ENCODE peak calls at places on chromosomes 13 and 19, in ten cellular contexts. H is glutamatergic neuron, G is kidney, N is lower leg skin, M is AG04450, Q is IMR-90, P is foreskin fibroblast, W is tibial artery, D is fibroblast of the aortic adventitia, I is body of pancreas. F is an unnamed sample.

GRCh38 chr13:27919934-27920676 is at the start of gene PDX1:
- DNase-seq in H (peak), G (peak), N (no peak), M (no peak), Q (no peak), P (no peak), W (no peak), D (no peak), I (no peak), F (peak)

GRCh38 chr19:892243-892996 is 567 bp downstream of the MED16 start:
- DNase-seq in H (peak), G (no peak), N (no peak), M (no peak), Q (no peak), P (no peak), W (no peak), D (no peak), I (no peak), F (peak)

GRCh38 chr13:51286135-51287002 is 53.1 kb upstream of the SERPINE3 start:
- DNase-seq in H (peak), G (peak), N (peak), M (peak), Q (peak), P (peak), W (peak), D (peak), I (peak), F (peak)

GRCh38 chr13:31499274-31499673 is 240.1 kb upstream of the RXFP2 start:
- DNase-seq in H (no peak), G (no peak), N (no peak), M (no peak), Q (no peak), P (no peak), W (no peak), D (no peak), I (no peak), F (no peak)

GRCh38 chr13:25659091-25659502 is 287.3 kb downstream of the ATP8A2 start:
- DNase-seq in H (no peak), G (no peak), N (no peak), M (no peak), Q (no peak), P (no peak), W (no peak), D (no peak), I (no peak), F (no peak)

GRCh38 chr19:47480658-47481057 is 3.4 kb downstream of the KPTN start:
- DNase-seq in H (no peak), G (no peak), N (no peak), M (no peak), Q (no peak), P (no peak), W (no peak), D (no peak), I (no peak), F (no peak)

GRCh38 chr19:49631610-49632192 is 8.2 kb downstream of the RRAS start:
- DNase-seq in H (no peak), G (no peak), N (no peak), M (no peak), Q (no peak), P (no peak), W (no peak), D (no peak), I (no peak), F (no peak)

GRCh38 chr13:95643471-95643813 is 1.1 kb downstream of the DZIP1 start:
- DNase-seq in H (no peak), G (no peak), N (no peak), M (no peak), Q (peak), P (peak), W (no peak), D (peak), I (no peak), F (no peak)

GRCh38 chr19:38378866-38379265 is 4.5 kb downstream of the PSMD8 start:
- DNase-seq in H (no peak), G (no peak), N (no peak), M (no peak), Q (peak), P (no peak), W (no peak), D (no peak), I (no peak), F (no peak)

GRCh38 chr19:40433391-40434216 is 7.8 kb upstream of the SERTAD1 start:
- DNase-seq in H (peak), G (peak), N (peak), M (peak), Q (peak), P (peak), W (peak), D (peak), I (peak), F (peak)

DNA sequence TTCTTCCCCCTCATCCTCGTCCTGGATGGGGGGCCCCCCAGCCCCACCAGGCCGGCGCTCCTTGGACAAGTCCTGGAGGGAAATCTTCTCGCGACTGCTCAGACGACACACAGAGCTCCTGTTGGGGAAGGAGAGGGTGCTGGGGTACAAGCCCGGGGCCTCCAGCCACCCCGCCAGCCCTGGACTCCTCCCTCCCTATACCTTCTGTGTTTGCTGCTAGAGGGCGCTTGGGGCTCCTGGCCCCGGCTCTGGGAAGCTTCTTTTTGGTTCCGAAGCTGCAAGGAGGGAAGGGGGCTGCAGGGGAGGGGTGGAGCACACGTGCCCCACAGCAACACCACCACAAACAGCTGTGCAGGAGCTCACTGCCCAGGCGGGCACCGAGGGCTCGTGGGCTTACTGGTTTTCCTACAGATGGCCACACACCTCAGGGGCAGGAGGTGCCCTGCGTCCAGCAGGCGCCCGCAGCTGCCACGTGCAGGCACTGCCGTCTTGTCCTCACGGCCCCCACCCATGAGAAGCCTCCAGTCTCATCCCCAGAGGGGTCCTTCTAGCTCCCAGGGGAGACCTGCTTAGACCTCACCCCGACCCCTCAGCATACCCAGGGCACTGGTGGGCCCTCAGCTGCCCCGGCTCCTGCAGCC is 20.5 kb downstream of the EPS8L1 start:
- DNase-seq in H (no peak), G (peak), N (no peak), M (no peak), Q (no peak), P (no peak), W (no peak), D (no peak), I (no peak), F (no peak)
- TF ChIP-seq CTCF in H (no peak), G (no peak), N (no peak), M (no peak), Q (no peak), P (no peak), W (no peak), D (no peak), I (no peak), F (no peak)

DNA sequence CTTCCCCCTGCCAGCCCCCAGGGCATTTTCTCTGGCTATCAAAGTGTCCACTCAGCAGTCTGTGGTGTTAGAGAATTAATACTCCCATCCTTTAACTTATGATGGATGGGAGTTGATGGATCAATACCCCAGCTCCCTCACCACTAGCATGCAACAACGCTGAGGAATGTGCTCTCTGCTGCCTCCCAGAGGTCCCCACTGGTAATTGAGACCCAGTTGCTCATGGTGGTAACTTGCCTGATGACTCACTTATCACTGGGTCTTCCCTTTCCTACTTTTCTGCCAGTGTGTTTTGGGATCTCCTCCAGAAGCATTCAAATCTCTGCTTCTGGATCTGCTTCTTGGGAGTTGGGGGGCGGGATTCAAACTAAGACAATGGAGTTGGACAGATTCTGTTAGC is 20.3 kb upstream of the CACNA1A start:
- DNase-seq in H (peak), G (no peak), N (no peak), M (no peak), Q (peak), P (no peak), W (no peak), D (peak), I (no peak), F (peak)
- TF ChIP-seq CTCF in H (peak), G (no peak), N (no peak), M (peak), Q (peak), P (peak), W (no peak), D (peak), I (no peak), F (no peak)

GRCh38 chr13:45700971-45701900 is 884 bp upstream of the CBY2 start:
- DNase-seq in H (no peak), G (no peak), N (no peak), M (no peak), Q (no peak), P (no peak), W (no peak), D (peak), I (no peak), F (no peak)
- TF ChIP-seq CTCF in H (no peak), G (no peak), N (no peak), M (no peak), Q (no peak), P (no peak), W (no peak), D (no peak), I (no peak), F (no peak)

GRCh38 chr13:112974125-112974524 is 5.1 kb downstream of the MCF2L start:
- DNase-seq in H (no peak), G (peak), N (no peak), M (no peak), Q (no peak), P (no peak), W (no peak), D (no peak), I (no peak), F (no peak)
- TF ChIP-seq CTCF in H (no peak), G (no peak), N (no peak), M (no peak), Q (no peak), P (no peak), W (no peak), D (no peak), I (no peak), F (no peak)

GRCh38 chr13:113220877-113221276 is 11.5 kb downstream of the CUL4A start:
- DNase-seq in H (no peak), G (no peak), N (no peak), M (no peak), Q (no peak), P (no peak), W (no peak), D (no peak), I (no peak), F (no peak)

GRCh38 chr13:113226873-113227272 is 17.5 kb downstream of the CUL4A start:
- DNase-seq in H (no peak), G (no peak), N (no peak), M (no peak), Q (peak), P (no peak), W (no peak), D (no peak), I (no peak), F (no peak)

GRCh38 chr13:113225515-113225914 is 16.1 kb downstream of the CUL4A start:
- DNase-seq in H (no peak), G (no peak), N (no peak), M (no peak), Q (no peak), P (no peak), W (no peak), D (no peak), I (no peak), F (no peak)

GRCh38 chr13:113220141-113220598 is 10.8 kb downstream of the CUL4A start:
- DNase-seq in H (no peak), G (no peak), N (no peak), M (no peak), Q (no peak), P (no peak), W (no peak), D (no peak), I (peak), F (no peak)

GRCh38 chr13:113224486-113224885 is 15.1 kb downstream of the CUL4A start:
- DNase-seq in H (no peak), G (no peak), N (no peak), M (no peak), Q (no peak), P (no peak), W (no peak), D (no peak), I (peak), F (no peak)
- TF ChIP-seq CTCF in H (no peak), G (no peak), N (no peak), M (no peak), Q (no peak), P (no peak), W (no peak), D (no peak), I (no peak), F (no peak)

DNA sequence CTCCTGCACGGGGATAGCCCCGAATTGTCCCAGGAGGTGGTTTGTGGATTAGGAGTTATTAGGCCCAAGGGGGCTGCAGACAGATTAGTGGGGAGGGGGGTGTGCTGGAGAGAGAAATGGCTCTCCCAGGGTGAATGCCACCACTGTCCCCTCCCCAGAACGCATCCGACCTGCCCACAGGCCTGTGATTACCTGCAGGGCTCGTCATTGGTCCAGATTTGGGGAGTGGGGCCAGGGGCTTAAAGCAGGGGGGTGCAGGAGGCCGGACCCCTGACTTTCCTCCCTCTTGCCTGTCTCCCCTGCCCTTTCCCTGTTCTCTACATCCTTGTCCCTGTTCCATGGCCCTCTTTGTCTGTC is 1.2 kb downstream of the NRTN start:
- DNase-seq in H (no peak), G (no peak), N (no peak), M (no peak), Q (no peak), P (no peak), W (no peak), D (no peak), I (no peak), F (no peak)
- TF ChIP-seq CTCF in H (peak), G (no peak), N (no peak), M (no peak), Q (no peak), P (no peak), W (peak), D (no peak), I (no peak), F (no peak)

GRCh38 chr13:29496241-29496712 is 99.2 kb downstream of the SLC7A1 start:
- DNase-seq in H (no peak), G (no peak), N (no peak), M (no peak), Q (no peak), P (no peak), W (no peak), D (no peak), I (peak), F (peak)
- TF ChIP-seq CTCF in H (no peak), G (no peak), N (no peak), M (no peak), Q (no peak), P (no peak), W (no peak), D (no peak), I (no peak), F (no peak)

GRCh38 chr13:91643394-91643793 is 245.0 kb downstream of the GPC5 start:
- DNase-seq in H (no peak), G (no peak), N (no peak), M (no peak), Q (no peak), P (no peak), W (no peak), D (no peak), I (no peak), F (no peak)

GRCh38 chr13:91652389-91652788 is 254.0 kb downstream of the GPC5 start:
- DNase-seq in H (no peak), G (no peak), N (no peak), M (no peak), Q (peak), P (no peak), W (no peak), D (no peak), I (no peak), F (no peak)

DNA sequence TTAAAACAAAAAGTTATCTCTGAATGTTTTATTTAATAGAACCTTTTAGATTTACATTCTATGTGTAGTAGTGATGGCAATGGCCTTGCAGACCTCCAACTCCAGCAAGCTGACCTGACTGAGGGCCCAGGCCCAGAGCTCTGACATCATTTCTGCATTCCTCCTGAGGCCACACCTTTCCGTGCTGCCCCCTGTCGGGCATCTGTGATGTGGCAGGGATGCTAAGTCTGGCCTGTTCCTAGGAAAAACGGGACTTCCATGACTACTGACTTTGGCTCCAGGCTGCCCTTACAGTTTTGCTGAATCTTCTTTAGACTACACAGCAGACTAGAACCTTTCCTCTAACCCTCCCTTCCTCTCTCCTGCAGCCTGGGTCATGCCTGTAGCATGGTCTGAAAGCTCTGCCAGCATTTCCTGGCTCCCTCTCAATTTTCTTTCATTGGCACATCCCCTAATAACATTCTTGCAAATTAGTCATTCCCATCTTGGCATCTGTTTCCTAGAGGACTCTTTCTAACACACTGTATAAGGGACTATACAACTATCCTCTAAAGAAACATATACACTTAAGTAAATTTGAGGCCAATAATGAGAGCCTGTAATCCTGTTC is 249.0 kb downstream of the GPC5 start:
- DNase-seq in H (peak), G (peak), N (no peak), M (no peak), Q (peak), P (no peak), W (no peak), D (peak), I (no peak), F (no peak)
- TF ChIP-seq CTCF in H (peak), G (no peak), N (no peak), M (peak), Q (no peak), P (no peak), W (no peak), D (peak), I (peak), F (no peak)

GRCh38 chr19:55486043-55486970 is 1.3 kb downstream of the NAT14 start:
- DNase-seq in H (no peak), G (no peak), N (no peak), M (no peak), Q (no peak), P (no peak), W (no peak), D (peak), I (no peak), F (no peak)
- TF ChIP-seq CTCF in H (no peak), G (no peak), N (no peak), M (peak), Q (no peak), P (no peak), W (no peak), D (peak), I (no peak), F (no peak)

DNA sequence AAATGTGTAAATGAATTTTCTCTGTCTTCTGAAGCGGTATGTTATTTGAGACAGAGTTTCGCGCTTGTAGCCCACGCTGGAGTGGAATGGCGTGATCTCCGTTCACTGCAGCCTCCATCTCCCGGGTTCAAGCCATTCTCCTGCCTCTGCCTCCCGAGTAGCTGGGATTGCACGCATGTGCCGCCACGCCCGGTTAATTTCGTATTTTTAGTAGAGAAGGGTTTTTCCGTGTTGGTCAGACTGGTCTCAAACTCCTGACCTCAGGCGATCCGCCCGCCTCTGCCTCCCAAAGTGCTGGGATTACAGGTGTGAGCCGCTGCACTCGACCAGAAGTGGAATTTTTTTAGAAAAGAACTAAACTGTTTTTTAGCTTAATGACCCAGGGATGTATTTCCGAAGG is 3.4 kb upstream of the ZNF808 start:
- DNase-seq in H (no peak), G (peak), N (no peak), M (no peak), Q (no peak), P (no peak), W (no peak), D (no peak), I (no peak), F (no peak)
- TF ChIP-seq CTCF in H (no peak), G (no peak), N (no peak), M (no peak), Q (no peak), P (no peak), W (no peak), D (no peak), I (no peak), F (no peak)